ENCODE peak calls at places on chromosomes 2 and 18, in four cellular contexts. F, Z, O and H are unnamed samples.

GRCh38 chr18:65436430-65436829 is 314.4 kb upstream of the CDH7 start:
- DNase-seq in O (no peak), Z (no peak), F (no peak), H (no peak)

GRCh38 chr2:7061921-7062320 is 144.7 kb downstream of the RNF144A start:
- DNase-seq in F (no peak), O (no peak), Z (no peak), H (no peak)

GRCh38 chr2:20582600-20583221 is 68.2 kb downstream of the HS1BP3 start:
- DNase-seq in F (no peak), Z (no peak), O (no peak), H (no peak)

GRCh38 chr2:46703588-46703987 is 212.0 kb downstream of the MCFD2 start:
- DNase-seq in O (no peak), F (no peak), Z (no peak), H (no peak)

GRCh38 chr2:42060718-42061619 is 13.1 kb downstream of the PKDCC start:
- DNase-seq in O (no peak), Z (no peak), F (no peak), H (peak; percentile 90)

GRCh38 chr2:69642709-69643601 is 584 bp downstream of the AAK1 start:
- DNase-seq in F (no peak), O (peak; percentile 46), Z (peak; percentile 81), H (peak; percentile 70)

GRCh38 chr2:202064206-202064880 is 8.7 kb upstream of the KIAA2012 start:
- DNase-seq in O (no peak), F (no peak), Z (no peak), H (no peak)

GRCh38 chr2:240510513-240511210 is 47.1 kb downstream of the ANKMY1 start:
- DNase-seq in F (no peak), Z (peak; percentile 13), O (peak; percentile 3), H (no peak)

GRCh38 chr18:58640428-58640805 is 11.5 kb upstream of the ALPK2 start:
- DNase-seq in O (no peak), Z (no peak), F (no peak), H (no peak)

GRCh38 chr2:185279999-185280398 is 458.6 kb upstream of the FSIP2 start:
- DNase-seq in Z (no peak), O (no peak), F (no peak), H (peak; percentile 37)

GRCh38 chr2:168140892-168141291 is 106.5 kb downstream of the STK39 start:
- DNase-seq in Z (no peak), O (no peak), F (no peak), H (no peak)
- H3K4me1 ChIP-seq in Z (no peaks in the 10 kb centered on the region), O (peaks cover 20% of the 10 kb centered on the region), F (no peaks in the 10 kb centered on the region), H (peaks cover 8% of the 10 kb centered on the region)

GRCh38 chr2:136213836-136214235 is 95.9 kb upstream of the CXCR4 start:
- DNase-seq in Z (no peak), O (no peak), F (no peak), H (no peak)

GRCh38 chr2:136215449-136215848 is 97.5 kb upstream of the CXCR4 start:
- DNase-seq in O (no peak), Z (no peak), F (no peak), H (no peak)

GRCh38 chr2:136214284-136214683 is 96.3 kb upstream of the CXCR4 start:
- DNase-seq in Z (peak; percentile 68), O (no peak), F (no peak), H (no peak)

GRCh38 chr2:136216073-136216472 is 98.1 kb upstream of the CXCR4 start:
- DNase-seq in Z (no peak), O (no peak), F (no peak), H (no peak)

DNA sequence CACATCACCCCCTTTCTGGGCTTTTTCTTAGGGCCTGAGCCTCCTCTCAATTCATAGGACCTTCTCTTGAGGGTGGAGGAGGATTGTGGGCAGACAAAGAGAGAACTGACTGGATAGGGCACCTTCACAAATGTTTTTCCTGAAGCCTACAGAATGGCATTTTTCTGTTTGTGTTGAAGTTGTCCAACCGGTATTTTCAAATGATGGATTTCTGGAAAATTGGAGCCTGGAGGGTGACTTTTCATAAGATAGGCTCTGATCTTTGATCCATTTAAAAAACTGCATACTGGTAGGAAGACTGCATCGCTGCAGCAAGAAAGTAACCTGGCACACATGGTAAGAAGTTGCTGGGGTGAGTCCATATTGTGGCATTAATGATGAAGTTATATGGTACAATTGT is 96.9 kb upstream of the CXCR4 start:
- DNase-seq in F (no peak), Z (no peak), O (no peak), H (no peak)
- H3K4me1 ChIP-seq in F (peaks cover 26% of the 10 kb centered on the region), Z (peaks cover 11% of the 10 kb centered on the region), O (peaks cover 17% of the 10 kb centered on the region), H (peaks cover 2% of the 10 kb centered on the region)

GRCh38 chr2:16614314-16614860 is 51.2 kb downstream of the CYRIA start:
- DNase-seq in Z (peak; percentile 78), F (no peak), O (no peak), H (peak; percentile 97)
- H3K4me1 ChIP-seq in Z (peaks cover 7% of the 10 kb centered on the region), F (no peaks in the 10 kb centered on the region), O (peaks cover 15% of the 10 kb centered on the region), H (peaks cover 36% of the 10 kb centered on the region)

GRCh38 chr2:98467082-98467536 is 22.5 kb downstream of the INPP4A start:
- DNase-seq in O (no peak), F (no peak), Z (no peak), H (no peak)

GRCh38 chr2:98467652-98468051 is 23.0 kb downstream of the INPP4A start:
- DNase-seq in O (no peak), F (no peak), Z (no peak), H (no peak)

GRCh38 chr2:98470851-98471255 is 26.2 kb downstream of the INPP4A start:
- DNase-seq in Z (no peak), F (no peak), O (no peak), H (no peak)

GRCh38 chr2:98469862-98470544 is 25.3 kb downstream of the INPP4A start:
- DNase-seq in O (no peak), Z (no peak), F (no peak), H (no peak)

GRCh38 chr2:98468621-98469236 is 24.1 kb downstream of the INPP4A start:
- DNase-seq in Z (no peak), O (no peak), F (no peak), H (peak; percentile 47)
- H3K4me1 ChIP-seq in Z (peaks cover 36% of the 10 kb centered on the region), O (peaks cover 27% of the 10 kb centered on the region), F (peaks cover 94% of the 10 kb centered on the region), H (peaks cover 61% of the 10 kb centered on the region)

GRCh38 chr2:157922341-157922740 is 46.2 kb upstream of the ACVR1 start:
- DNase-seq in F (no peak), O (no peak), Z (no peak), H (no peak)

GRCh38 chr2:157925071-157925470 is 48.9 kb upstream of the ACVR1 start:
- DNase-seq in O (no peak), Z (no peak), F (no peak), H (no peak)

GRCh38 chr2:157927155-157927554 is 51.0 kb upstream of the ACVR1 start:
- DNase-seq in O (no peak), Z (no peak), F (no peak), H (no peak)

GRCh38 chr2:157922815-157923214 is 46.7 kb upstream of the ACVR1 start:
- DNase-seq in Z (no peak), O (no peak), F (no peak), H (no peak)

DNA sequence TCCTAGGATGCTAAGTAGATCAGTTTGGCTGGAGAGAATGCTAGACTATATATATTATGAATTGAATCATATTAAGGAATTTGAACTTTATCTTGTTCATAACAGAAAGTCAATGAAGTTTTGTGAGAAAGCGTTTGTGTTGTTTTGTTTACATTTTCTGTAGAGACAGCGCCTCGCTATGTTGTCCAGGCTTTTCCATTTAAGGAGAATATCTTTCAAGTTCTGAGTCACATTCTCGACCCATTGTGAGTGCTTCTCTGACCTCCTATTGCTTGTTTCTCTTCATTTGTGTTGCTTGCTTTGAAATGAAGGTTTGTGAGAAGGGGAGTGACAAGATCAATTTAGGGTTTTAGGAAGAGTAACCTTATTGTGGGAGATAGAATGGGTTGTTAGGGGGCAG is 47.5 kb upstream of the ACVR1 start:
- DNase-seq in Z (no peak), F (no peak), O (no peak), H (no peak)
- H3K4me1 ChIP-seq in Z (no peaks in the 10 kb centered on the region), F (no peaks in the 10 kb centered on the region), O (no peaks in the 10 kb centered on the region), H (no peaks in the 10 kb centered on the region)

DNA sequence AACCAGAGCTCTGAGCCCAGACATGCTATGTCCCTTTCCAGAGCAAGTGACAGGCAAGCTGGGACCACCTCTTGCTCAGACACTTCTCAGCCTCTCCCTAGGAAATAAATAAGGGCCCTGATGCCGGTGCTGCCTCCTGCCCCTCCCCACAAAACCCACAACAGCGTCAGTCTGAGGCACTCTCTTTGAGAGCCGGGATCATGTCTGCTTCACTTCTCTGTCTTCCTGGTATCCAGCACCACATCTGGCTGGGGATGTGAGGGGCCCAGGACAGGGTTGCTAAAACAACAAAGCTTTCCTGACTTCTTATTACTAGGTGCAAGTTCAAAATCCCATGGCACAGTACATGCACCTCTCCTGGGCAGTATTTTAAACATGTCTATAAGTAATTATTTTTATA is 103.9 kb upstream of the GLI2 start:
- DNase-seq in F (no peak), O (no peak), Z (no peak), H (no peak)
- H3K4me1 ChIP-seq in F (no peaks in the 10 kb centered on the region), O (peaks cover 10% of the 10 kb centered on the region), Z (no peaks in the 10 kb centered on the region), H (no peaks in the 10 kb centered on the region)

GRCh38 chr2:172439509-172439860 is 12.1 kb downstream of the ITGA6 start:
- DNase-seq in O (no peak), F (no peak), Z (no peak), H (peak; percentile 45)
- H3K4me1 ChIP-seq in O (peaks cover 85% of the 10 kb centered on the region), F (peaks cover 90% of the 10 kb centered on the region), Z (no peaks in the 10 kb centered on the region), H (peaks cover 73% of the 10 kb centered on the region)

GRCh38 chr2:127226520-127227263 is 6.6 kb upstream of the CYP27C1 start:
- DNase-seq in F (no peak), Z (no peak), O (peak; percentile 52), H (peak; percentile 21)
- H3K4me1 ChIP-seq in F (no peaks in the 10 kb centered on the region), Z (no peaks in the 10 kb centered on the region), O (peaks cover 9% of the 10 kb centered on the region), H (peaks cover 12% of the 10 kb centered on the region)